ENCODE peak calls at places on chromosome 14, in four cellular contexts. R is astrocyte, D is neuronal stem cell, Q is fibroblast of lung. P is an unnamed sample.

GRCh38 chr14:90139199-90139598 is 77.4 kb downstream of the KCNK13 start:
- DNase-seq in R (no peak), D (no peak), Q (no peak), P (no peak)

GRCh38 chr14:20802341-20803084 is at the start of gene RNASE1:
- DNase-seq in R (no peak), D (no peak), Q (no peak), P (peak; percentile 5)

GRCh38 chr14:61080591-61081010 is 99.6 kb downstream of the SLC38A6 start:
- DNase-seq in R (peak; percentile 93), D (no peak), Q (peak; percentile 92), P (peak; percentile 97)

GRCh38 chr14:91484186-91484585 is 25.9 kb downstream of the PPP4R3A start:
- DNase-seq in R (no peak), D (no peak), Q (no peak), P (no peak)

GRCh38 chr14:75184447-75184846 is 8.0 kb upstream of the TMED10 start:
- DNase-seq in R (peak; percentile 58), D (no peak), Q (peak; percentile 65), P (peak; percentile 83)

GRCh38 chr14:21436567-21437062 is 19.3 kb downstream of the CHD8 start:
- DNase-seq in R (no peak), D (no peak), Q (no peak), P (peak; percentile 25)

GRCh38 chr14:41403360-41403759 is 203.3 kb upstream of the LRFN5 start:
- DNase-seq in R (no peak), D (no peak), Q (no peak), P (no peak)

GRCh38 chr14:53519137-53519536 is 366.0 kb upstream of the DDHD1 start:
- DNase-seq in R (peak; percentile 49), D (no peak), Q (peak; percentile 63), P (peak; percentile 71)

GRCh38 chr14:71751264-71751663 is 181.0 kb upstream of the RGS6 start:
- DNase-seq in R (peak; percentile 53), D (no peak), Q (peak; percentile 62), P (no peak)

GRCh38 chr14:52318057-52318456 is 3.9 kb downstream of the PTGER2 start:
- DNase-seq in R (no peak), D (no peak), Q (no peak), P (no peak)

GRCh38 chr14:39247256-39247655 is 13.5 kb downstream of the MIA2 start:
- DNase-seq in R (peak; percentile 89), D (no peak), Q (peak; percentile 92), P (peak; percentile 91)

GRCh38 chr14:51848120-51848519 is 12.3 kb upstream of the GNG2 start:
- DNase-seq in R (no peak), D (no peak), Q (no peak), P (peak; percentile 61)

GRCh38 chr14:100902792-100903191 is 730 bp downstream of the RTL1 start:
- DNase-seq in R (no peak), D (no peak), Q (no peak), P (no peak)

GRCh38 chr14:29227631-29228030 is 461.0 kb downstream of the FOXG1 start:
- DNase-seq in R (peak; percentile 56), D (no peak), Q (peak; percentile 69), P (peak; percentile 79)

GRCh38 chr14:35405304-35405996 is 901 bp upstream of the NFKBIA start:
- DNase-seq in R (no peak), D (no peak), Q (no peak), P (peak; percentile 37)

GRCh38 chr14:94143239-94143638 is 13.8 kb upstream of the IFI27L2 start:
- DNase-seq in R (no peak), D (no peak), Q (no peak), P (no peak)

GRCh38 chr14:101774814-101775213 is 13.3 kb downstream of the PPP2R5C start:
- DNase-seq in R (no peak), D (no peak), Q (no peak), P (no peak)

GRCh38 chr14:102415671-102416070 is 52.9 kb downstream of the TECPR2 start:
- DNase-seq in R (no peak), D (no peak), Q (no peak), P (no peak)

GRCh38 chr14:87628129-87628528 is 364.9 kb downstream of the GALC start:
- DNase-seq in R (peak; percentile 93), D (peak; percentile 76), Q (peak; percentile 95), P (peak; percentile 52)

GRCh38 chr14:60641722-60642269 is 7.5 kb downstream of the SIX1 start:
- DNase-seq in R (no peak), D (no peak), Q (no peak), P (no peak)

GRCh38 chr14:42673963-42674362 is 1067.3 kb downstream of the LRFN5 start:
- DNase-seq in R (no peak), D (no peak), Q (no peak), P (no peak)

GRCh38 chr14:71591929-71592328 is 340.3 kb upstream of the RGS6 start:
- DNase-seq in R (peak; percentile 90), D (no peak), Q (peak; percentile 94), P (peak; percentile 90)

GRCh38 chr14:31806249-31806648 is 245.0 kb downstream of the NUBPL start:
- DNase-seq in R (no peak), D (no peak), Q (no peak), P (no peak)

GRCh38 chr14:100711493-100711892 is 15.2 kb upstream of the DLK1 start:
- DNase-seq in R (no peak), D (no peak), Q (no peak), P (no peak)

GRCh38 chr14:60933920-60934655 is 46.8 kb downstream of the TRMT5 start:
- DNase-seq in R (no peak), D (no peak), Q (no peak), P (no peak)

GRCh38 chr14:80602931-80603330 is 338.6 kb downstream of the CEP128 start:
- DNase-seq in R (no peak), D (no peak), Q (no peak), P (no peak)

GRCh38 chr14:46034305-46034704 is 617.3 kb downstream of the RPL10L start:
- DNase-seq in R (no peak), D (no peak), Q (no peak), P (no peak)

GRCh38 chr14:83355609-83356008 is 1822.0 kb upstream of the SEL1L start:
- DNase-seq in R (no peak), D (no peak), Q (no peak), P (no peak)

GRCh38 chr14:93042968-93043940 is 72.5 kb downstream of the ITPK1 start:
- DNase-seq in R (peak; percentile 90), D (no peak), Q (peak; percentile 94), P (peak; percentile 92)

GRCh38 chr14:82003418-82003817 is 469.8 kb upstream of the SEL1L start:
- DNase-seq in R (no peak), D (no peak), Q (no peak), P (no peak)

GRCh38 chr14:105929327-105930081 is 403.1 kb downstream of the TMEM121 start:
- DNase-seq in R (no peak), D (no peak), Q (no peak), P (no peak)

DNA sequence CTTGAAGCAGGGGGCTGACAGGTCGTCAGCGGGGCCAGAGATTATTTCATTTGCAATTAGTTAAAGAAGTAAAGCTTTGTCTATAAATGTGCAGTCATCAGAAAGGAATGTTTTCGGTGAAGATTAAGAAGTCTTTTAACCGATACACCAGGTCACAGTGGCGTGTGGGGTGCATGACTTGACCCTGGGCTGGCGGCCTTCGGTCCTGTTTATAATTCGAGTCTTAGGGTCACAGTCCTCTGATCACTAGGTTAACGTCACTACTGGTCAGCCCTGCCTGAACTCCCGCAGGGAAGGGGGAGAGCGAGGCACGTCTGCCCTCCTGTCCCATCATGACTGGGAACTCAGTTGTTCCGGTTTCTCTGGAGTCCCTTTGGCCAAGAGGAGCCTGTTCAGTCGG is 5.0 kb upstream of the C14orf180 start:
- DNase-seq in R (no peak), D (no peak), Q (no peak), P (no peak)
- H3K4me1 ChIP-seq in R (no peaks in the 10 kb centered on the region), D (peaks cover 3% of the 10 kb centered on the region), Q (no peaks in the 10 kb centered on the region), P (no peaks in the 10 kb centered on the region)

DNA sequence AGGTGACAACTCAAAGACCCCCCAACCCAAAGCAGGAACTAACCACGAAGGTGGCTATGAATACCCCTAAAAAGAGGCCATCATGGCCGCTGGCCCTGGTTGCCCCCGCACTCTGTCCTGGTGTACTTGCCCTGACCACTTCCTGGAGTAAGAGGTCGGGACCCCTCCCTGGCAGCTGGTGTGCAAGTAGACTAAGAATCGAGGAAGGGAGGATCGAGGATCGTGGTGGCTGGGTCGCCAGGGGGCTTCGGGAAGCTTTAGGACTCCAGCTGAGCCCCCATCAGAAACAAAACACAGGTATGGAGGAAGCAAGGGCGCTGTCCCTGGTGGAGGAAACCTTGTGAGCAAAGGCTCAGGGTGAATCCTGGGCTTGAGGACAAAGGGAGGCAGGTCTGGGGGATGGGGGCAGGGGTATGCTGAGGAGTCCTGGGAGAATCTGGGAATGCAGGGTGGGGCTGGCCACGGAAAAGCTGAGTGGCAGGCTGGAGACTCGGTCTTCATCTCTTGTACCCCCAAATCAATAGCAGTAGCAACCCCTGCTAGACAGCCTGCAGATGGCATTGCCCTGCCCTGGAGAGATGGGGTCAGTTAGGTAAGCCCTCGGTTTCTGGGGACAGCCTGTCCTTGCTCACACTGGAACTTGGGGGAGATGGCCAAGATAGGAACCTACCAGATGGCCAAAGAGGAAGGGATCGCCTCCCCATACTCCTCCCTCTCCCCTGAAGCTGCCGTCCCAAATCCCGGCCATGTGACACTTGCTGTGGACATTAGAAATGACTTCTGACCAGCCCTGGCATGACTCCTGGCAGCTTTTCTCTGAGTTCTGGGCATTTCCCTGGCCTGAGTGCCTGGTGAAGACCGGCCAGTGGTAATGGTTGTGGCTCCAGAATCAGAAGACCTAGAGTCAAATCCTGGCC is 45.3 kb upstream of the ESRRB start:
- DNase-seq in R (no peak), D (no peak), Q (no peak), P (no peak)
- H2AFZ ChIP-seq in R (no peak overlapping the region), D (peak overlapping the region; percentile 57), Q (no peak overlapping the region), P (no peak overlapping the region)

DNA sequence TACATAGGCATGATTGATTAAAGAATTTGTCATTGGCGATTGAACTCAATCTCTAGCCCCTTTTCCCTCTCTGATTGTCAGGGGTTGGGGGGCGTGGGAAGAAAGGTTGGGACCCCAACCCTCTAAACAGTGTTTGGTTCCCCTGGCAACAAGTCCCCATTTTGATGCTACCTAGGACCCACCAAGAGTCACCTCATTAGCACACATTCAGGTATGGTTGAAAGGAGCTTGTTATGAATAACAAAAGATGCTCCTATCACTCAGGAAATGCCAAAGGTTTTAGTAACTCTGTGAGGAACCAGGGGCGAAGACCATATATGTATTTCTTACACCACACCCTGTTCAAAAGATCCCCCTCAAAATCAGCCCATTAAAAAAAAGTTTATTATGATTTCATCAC is 14.3 kb downstream of the RNF212B start:
- DNase-seq in R (no peak), D (no peak), Q (no peak), P (no peak)
- H3K27me3 ChIP-seq in R (peaks cover 3% of the 10 kb centered on the region), D (no peaks in the 10 kb centered on the region), Q (no peaks in the 10 kb centered on the region), P (peaks cover 10% of the 10 kb centered on the region)

DNA sequence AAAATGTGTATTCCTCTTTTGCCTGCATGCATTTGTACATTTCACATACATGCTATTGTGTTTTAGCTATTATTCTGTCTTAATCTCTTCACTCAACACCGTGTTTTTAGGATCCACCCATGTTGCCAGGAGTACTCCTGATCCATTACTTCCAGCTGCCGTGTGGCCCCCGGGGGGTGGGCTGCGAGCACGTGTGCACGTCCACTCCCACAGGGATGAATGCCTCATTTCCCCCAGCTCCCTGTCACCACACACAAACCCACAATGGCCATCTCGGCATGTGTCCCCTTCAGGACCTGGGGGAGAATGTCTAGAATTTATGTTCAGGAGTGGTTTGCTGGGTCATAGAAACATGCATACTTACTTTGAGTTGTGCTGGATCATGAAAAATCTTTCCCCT is 62.7 kb upstream of the ACTN1 start:
- DNase-seq in R (no peak), D (no peak), Q (no peak), P (no peak)
- H3K4me1 ChIP-seq in R (peaks cover 75% of the 10 kb centered on the region), D (peaks cover 14% of the 10 kb centered on the region), Q (peaks cover 43% of the 10 kb centered on the region), P (peaks cover 66% of the 10 kb centered on the region)

P was measured in GM23248.